ENCODE peak calls at places on chromosomes 6 and 20, in nine cellular contexts. P is heart left ventricle; I is uterus; E is cardiac muscle cell; O is HL-60; B is stimulated activated CD8-positive, alpha-beta memory T cell treated with anti-CD3 and anti-CD28 coated beads, Interleukin-15, amount 100 ng/mL, for 24 hours; Y is stimulated activated CD4-positive, alpha-beta T cell treated with anti-CD3 and anti-CD28 coated beads, TNF-alpha, amount 100 ng/mL, for 1 hour; S is effector CD4-positive, alpha-beta T cell; U is GM12892. V is an unnamed sample.

GRCh38 chr6:20700375-20700774 is 166.1 kb downstream of the CDKAL1 start:
- DNase-seq in U (no peak), P (no peak), E (no peak), S (no peak), B (no peak), I (no peak), Y (no peak), O (no peak), V (peak)

GRCh38 chr20:18919996-18920395 is 106.4 kb downstream of the SCP2D1 start:
- DNase-seq in U (no peak), S (no peak), P (no peak), I (no peak), B (no peak), O (no peak), E (no peak), Y (no peak), V (no peak)

GRCh38 chr6:4349323-4349722 is 213.9 kb upstream of the ECI2 start:
- DNase-seq in E (no peak), I (no peak), B (no peak), S (no peak), U (no peak), O (no peak), Y (no peak), P (no peak), V (no peak)

GRCh38 chr6:21587925-21588811 is 5.4 kb upstream of the SOX4 start:
- DNase-seq in P (peak), B (peak), U (peak), E (peak), I (peak), S (no peak), Y (no peak), O (peak), V (peak)

GRCh38 chr6:73264446-73264845 is 1.4 kb upstream of the KHDC1 start:
- DNase-seq in Y (no peak), E (no peak), B (no peak), O (no peak), P (no peak), I (no peak), S (no peak), U (no peak), V (no peak)

GRCh38 chr20:33869283-33869682 is 58.1 kb downstream of the CHMP4B start:
- DNase-seq in I (no peak), S (no peak), B (no peak), U (no peak), Y (no peak), E (no peak), O (no peak), P (no peak), V (no peak)

GRCh38 chr20:3980260-3981131 is 34.9 kb downstream of the RNF24 start:
- DNase-seq in O (no peak), I (no peak), S (no peak), P (no peak), Y (no peak), U (no peak), E (peak), B (no peak), V (no peak)

GRCh38 chr6:48087448-48087847 is 23.5 kb downstream of the PTCHD4 start:
- DNase-seq in U (no peak), P (no peak), S (no peak), O (no peak), I (no peak), Y (no peak), B (no peak), E (peak), V (peak)

V was measured in NCI-H82.